ENCODE peak calls at places on chromosomes 13 and 19, in five cellular contexts. One of them, this sample, is unnamed.

GRCh38 chr13:33401238-33401637 is 115.7 kb upstream of the STARD13 start:
- DNase-seq in OCI-LY7: no peak
- DNase-seq in neural progenitor cell: no peak
- DNase-seq in fibroblast of lung: no peak
- DNase-seq in Karpas-422: no peak
- DNase-seq in this sample: no peak

GRCh38 chr19:11519138-11519537 is 9.8 kb downstream of the ECSIT start:
- DNase-seq in OCI-LY7: no peak
- DNase-seq in neural progenitor cell: no peak
- DNase-seq in fibroblast of lung: no peak
- DNase-seq in Karpas-422: no peak
- DNase-seq in this sample: no peak

GRCh38 chr19:31992750-31993149 is 352.7 kb upstream of the ZNF507 start:
- DNase-seq in OCI-LY7: no peak
- DNase-seq in neural progenitor cell: no peak
- DNase-seq in fibroblast of lung: no peak
- DNase-seq in Karpas-422: no peak
- DNase-seq in this sample: no peak

GRCh38 chr19:1065606-1066109 is 1.3 kb upstream of the ARHGAP45 start:
- DNase-seq in OCI-LY7: no peak
- DNase-seq in neural progenitor cell: no peak
- DNase-seq in fibroblast of lung: no peak
- DNase-seq in Karpas-422: no peak
- DNase-seq in this sample: peak; percentile 79

GRCh38 chr13:40812102-40812501 is 22.7 kb downstream of the SLC25A15 start:
- DNase-seq in OCI-LY7: peak; percentile 27
- DNase-seq in neural progenitor cell: no peak
- DNase-seq in fibroblast of lung: no peak
- DNase-seq in Karpas-422: no peak
- DNase-seq in this sample: no peak

GRCh38 chr19:34556500-34556899 is 74.9 kb downstream of the WTIP start:
- DNase-seq in OCI-LY7: peak; percentile 24
- DNase-seq in neural progenitor cell: peak; percentile 65
- DNase-seq in fibroblast of lung: no peak
- DNase-seq in Karpas-422: peak; percentile 83
- DNase-seq in this sample: peak; percentile 13

GRCh38 chr13:84844473-84844872 is 954.7 kb downstream of the SLITRK6 start:
- DNase-seq in OCI-LY7: peak; percentile 17
- DNase-seq in neural progenitor cell: peak; percentile 27
- DNase-seq in fibroblast of lung: peak; percentile 3
- DNase-seq in Karpas-422: peak; percentile 79
- DNase-seq in this sample: peak; percentile 27

GRCh38 chr13:73179906-73180305 is 121.1 kb downstream of the KLF5 start:
- DNase-seq in OCI-LY7: no peak
- DNase-seq in neural progenitor cell: no peak
- DNase-seq in fibroblast of lung: peak; percentile 42
- DNase-seq in Karpas-422: no peak
- DNase-seq in this sample: no peak

GRCh38 chr13:37046062-37046461 is 13.4 kb downstream of the SUPT20H start:
- DNase-seq in OCI-LY7: no peak
- DNase-seq in neural progenitor cell: no peak
- DNase-seq in fibroblast of lung: no peak
- DNase-seq in Karpas-422: no peak
- DNase-seq in this sample: no peak
- H3K79me2 ChIP-seq in OCI-LY7: peaks cover 43% of the 10 kb centered on the region
- H3K79me2 ChIP-seq in neural progenitor cell: peaks cover 43% of the 10 kb centered on the region
- H3K79me2 ChIP-seq in fibroblast of lung: peaks cover 14% of the 10 kb centered on the region
- H3K79me2 ChIP-seq in Karpas-422: peaks cover 67% of the 10 kb centered on the region
- H3K79me2 ChIP-seq in this sample: peaks cover 3% of the 10 kb centered on the region

GRCh38 chr19:17805427-17805826 is 10.5 kb downstream of the B3GNT3 start:
- DNase-seq in OCI-LY7: no peak
- DNase-seq in neural progenitor cell: no peak
- DNase-seq in fibroblast of lung: no peak
- DNase-seq in Karpas-422: no peak
- DNase-seq in this sample: no peak
- H3K79me2 ChIP-seq in OCI-LY7: no peaks in the 10 kb centered on the region
- H3K79me2 ChIP-seq in neural progenitor cell: no peaks in the 10 kb centered on the region
- H3K79me2 ChIP-seq in fibroblast of lung: no peaks in the 10 kb centered on the region
- H3K79me2 ChIP-seq in Karpas-422: no peaks in the 10 kb centered on the region
- H3K79me2 ChIP-seq in this sample: no peaks in the 10 kb centered on the region

DNA sequence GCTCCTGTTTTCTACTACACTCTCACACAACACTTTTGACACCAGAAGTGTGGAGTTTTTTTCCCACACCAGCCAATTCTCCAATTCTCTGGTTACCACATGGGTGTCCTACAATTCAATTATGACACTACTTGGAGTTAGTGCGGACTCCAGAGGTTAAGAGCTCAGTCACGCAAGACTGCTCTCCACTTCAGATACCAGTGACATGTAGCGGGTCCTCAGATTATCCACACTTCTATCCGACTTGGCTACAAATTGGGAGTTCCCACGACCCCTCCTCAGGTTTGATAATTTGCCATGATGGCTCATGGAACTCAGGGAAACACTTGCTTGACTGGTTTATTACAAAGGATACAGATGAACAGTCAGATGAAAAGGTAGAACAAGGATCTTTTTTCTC is 32.9 kb downstream of the PAN3 start:
- DNase-seq in OCI-LY7: no peak
- DNase-seq in neural progenitor cell: no peak
- DNase-seq in fibroblast of lung: no peak
- DNase-seq in Karpas-422: no peak
- DNase-seq in this sample: no peak
- H3K79me2 ChIP-seq in OCI-LY7: peaks cover 66% of the 10 kb centered on the region
- H3K79me2 ChIP-seq in neural progenitor cell: peaks cover 97% of the 10 kb centered on the region
- H3K79me2 ChIP-seq in fibroblast of lung: peaks cover 24% of the 10 kb centered on the region
- H3K79me2 ChIP-seq in Karpas-422: peaks cover 97% of the 10 kb centered on the region
- H3K79me2 ChIP-seq in this sample: peaks cover 35% of the 10 kb centered on the region

GRCh38 chr19:36058481-36059179 is 3.9 kb downstream of the WDR62 start:
- DNase-seq in OCI-LY7: no peak
- DNase-seq in neural progenitor cell: no peak
- DNase-seq in fibroblast of lung: no peak
- DNase-seq in Karpas-422: no peak
- DNase-seq in this sample: no peak
- H3K79me2 ChIP-seq in OCI-LY7: peaks cover 42% of the 10 kb centered on the region
- H3K79me2 ChIP-seq in neural progenitor cell: peaks cover 41% of the 10 kb centered on the region
- H3K79me2 ChIP-seq in fibroblast of lung: peaks cover 28% of the 10 kb centered on the region
- H3K79me2 ChIP-seq in Karpas-422: peaks cover 68% of the 10 kb centered on the region
- H3K79me2 ChIP-seq in this sample: peaks cover 21% of the 10 kb centered on the region

DNA sequence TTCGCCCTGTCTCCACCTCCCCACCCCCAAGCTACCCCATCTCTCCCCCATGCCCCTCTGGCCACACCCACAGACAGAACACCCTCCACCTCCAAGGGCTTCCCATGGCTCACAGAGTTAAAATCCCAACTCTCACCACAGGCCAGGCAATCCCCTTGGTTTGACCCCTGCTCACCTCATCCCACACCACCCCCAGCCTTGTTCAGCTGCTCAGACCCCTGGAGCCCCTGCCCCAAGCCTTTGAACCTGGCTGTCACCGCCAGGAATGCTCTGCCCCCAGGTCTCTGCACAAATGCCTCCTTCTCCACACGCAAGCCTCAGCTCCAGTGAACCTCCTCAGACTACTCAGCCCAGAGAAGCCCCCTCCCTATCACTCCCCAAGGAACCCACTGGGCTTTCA is 5.8 kb downstream of the DDX39A start:
- DNase-seq in OCI-LY7: no peak
- DNase-seq in neural progenitor cell: no peak
- DNase-seq in fibroblast of lung: no peak
- DNase-seq in Karpas-422: no peak
- DNase-seq in this sample: no peak
- H3K79me2 ChIP-seq in OCI-LY7: peaks cover 72% of the 10 kb centered on the region
- H3K79me2 ChIP-seq in neural progenitor cell: peaks cover 65% of the 10 kb centered on the region
- H3K79me2 ChIP-seq in fibroblast of lung: peaks cover 82% of the 10 kb centered on the region
- H3K79me2 ChIP-seq in Karpas-422: peaks cover 66% of the 10 kb centered on the region
- H3K79me2 ChIP-seq in this sample: peaks cover 64% of the 10 kb centered on the region